ENCODE peak calls at places on chromosomes 12 and 14, in nine cellular contexts. A is HuH-7.5; X is AG04450; H is mucosa of descending colon; D is transverse colon; P is fibroblast of pulmonary artery; R is activated CD4-positive, alpha-beta T cell treated with anti-CD3 and anti-CD28 coated beads, Interleukin-2, amount 50 U/mL, for 4 hours; E is EL; F is NCI-H1417. C is an unnamed sample.

GRCh38 chr14:47959753-47960152 is 284.3 kb upstream of the MDGA2 start:
- DNase-seq in A (no peak), X (no peak), H (no peak), D (no peak), P (no peak), R (no peak), E (no peak), F (no peak), C (no peak)

GRCh38 chr14:77086017-77086727 is 11.9 kb upstream of the CIPC start:
- DNase-seq in A (no peak), X (no peak), H (no peak), D (no peak), P (peak), R (no peak), E (peak), F (peak), C (no peak)

GRCh38 chr12:32309811-32310755 is 89.3 kb upstream of the FGD4 start:
- DNase-seq in A (no peak), X (no peak), H (peak), D (no peak), P (peak), R (no peak), E (no peak), F (peak), C (peak)

GRCh38 chr14:62064741-62065323 is 302.6 kb downstream of the SNAPC1 start:
- DNase-seq in A (no peak), X (no peak), H (no peak), D (no peak), P (no peak), R (no peak), E (no peak), F (peak), C (no peak)

GRCh38 chr12:77102691-77103090 is 37.3 kb upstream of the E2F7 start:
- DNase-seq in A (no peak), X (no peak), H (no peak), D (no peak), P (peak), R (no peak), E (peak), F (no peak), C (no peak)

GRCh38 chr14:53902307-53902706 is 54.3 kb downstream of the BMP4 start:
- DNase-seq in A (no peak), X (no peak), H (no peak), D (no peak), P (no peak), R (no peak), E (no peak), F (no peak), C (no peak)

GRCh38 chr12:15590180-15590826 is 198.9 kb downstream of the EPS8 start:
- DNase-seq in A (peak), X (peak), H (peak), D (peak), P (peak), R (peak), E (peak), F (peak), C (peak)

GRCh38 chr12:23686095-23686494 is 263.4 kb downstream of the SOX5 start:
- DNase-seq in A (no peak), X (no peak), H (no peak), D (no peak), P (no peak), R (no peak), E (no peak), F (no peak), C (no peak)

GRCh38 chr12:1501695-1502440 is 92.5 kb downstream of the FBXL14 start:
- DNase-seq in A (no peak), X (no peak), H (no peak), D (no peak), P (no peak), R (no peak), E (no peak), F (no peak), C (no peak)